ENCODE peak calls at places on chromosomes 7 and 10, in eight cellular contexts. One of them, this sample, is unnamed.
A peak's percentile ranks its signal among the peaks of the same experiment; 100 is the strongest.

GRCh38 chr10:72200883-72201282 is 14.9 kb upstream of the ANAPC16 start:
- DNase-seq in activated CD8-positive, alpha-beta memory T cell treated with anti-CD3 and anti-CD28 coated beads for 48 hours: no peak
- DNase-seq in spleen: no peak
- DNase-seq in NCI-H1694 treated with DMSO at 0.1 percent for 48 hours: no peak
- DNase-seq in Right ventricle myocardium superior: no peak
- DNase-seq in effector CD4-positive, alpha-beta T cell: no peak
- DNase-seq in GM12865: no peak
- DNase-seq in stimulated activated CD4-positive, alpha-beta T cell treated with anti-CD3 and anti-CD28 coated beads, Interleukin-4, amount 100 ng/mL, for 48 hours: no peak
- DNase-seq in this sample: no peak

GRCh38 chr7:31036941-31037340 is 15.2 kb upstream of the ADCYAP1R1 start:
- DNase-seq in activated CD8-positive, alpha-beta memory T cell treated with anti-CD3 and anti-CD28 coated beads for 48 hours: no peak
- DNase-seq in spleen: no peak
- DNase-seq in NCI-H1694 treated with DMSO at 0.1 percent for 48 hours: no peak
- DNase-seq in Right ventricle myocardium superior: no peak
- DNase-seq in effector CD4-positive, alpha-beta T cell: no peak
- DNase-seq in GM12865: no peak
- DNase-seq in stimulated activated CD4-positive, alpha-beta T cell treated with anti-CD3 and anti-CD28 coated beads, Interleukin-4, amount 100 ng/mL, for 48 hours: no peak
- DNase-seq in this sample: no peak

GRCh38 chr10:49679480-49679893 is at the start of gene C10orf53:
- DNase-seq in activated CD8-positive, alpha-beta memory T cell treated with anti-CD3 and anti-CD28 coated beads for 48 hours: peak; percentile 15
- DNase-seq in spleen: no peak
- DNase-seq in NCI-H1694 treated with DMSO at 0.1 percent for 48 hours: no peak
- DNase-seq in Right ventricle myocardium superior: no peak
- DNase-seq in effector CD4-positive, alpha-beta T cell: no peak
- DNase-seq in GM12865: no peak
- DNase-seq in stimulated activated CD4-positive, alpha-beta T cell treated with anti-CD3 and anti-CD28 coated beads, Interleukin-4, amount 100 ng/mL, for 48 hours: peak; percentile 20
- DNase-seq in this sample: peak; percentile 42

GRCh38 chr10:44125879-44126675 is 258.8 kb downstream of the CXCL12 start:
- DNase-seq in activated CD8-positive, alpha-beta memory T cell treated with anti-CD3 and anti-CD28 coated beads for 48 hours: no peak
- DNase-seq in spleen: no peak
- DNase-seq in NCI-H1694 treated with DMSO at 0.1 percent for 48 hours: no peak
- DNase-seq in Right ventricle myocardium superior: no peak
- DNase-seq in effector CD4-positive, alpha-beta T cell: no peak
- DNase-seq in GM12865: peak; percentile 8
- DNase-seq in stimulated activated CD4-positive, alpha-beta T cell treated with anti-CD3 and anti-CD28 coated beads, Interleukin-4, amount 100 ng/mL, for 48 hours: no peak
- DNase-seq in this sample: no peak

GRCh38 chr7:35019801-35020200 is 17.5 kb downstream of the DPY19L1 start:
- DNase-seq in activated CD8-positive, alpha-beta memory T cell treated with anti-CD3 and anti-CD28 coated beads for 48 hours: no peak
- DNase-seq in spleen: no peak
- DNase-seq in NCI-H1694 treated with DMSO at 0.1 percent for 48 hours: no peak
- DNase-seq in Right ventricle myocardium superior: no peak
- DNase-seq in effector CD4-positive, alpha-beta T cell: no peak
- DNase-seq in GM12865: no peak
- DNase-seq in stimulated activated CD4-positive, alpha-beta T cell treated with anti-CD3 and anti-CD28 coated beads, Interleukin-4, amount 100 ng/mL, for 48 hours: no peak
- DNase-seq in this sample: no peak

GRCh38 chr10:50312464-50313437 is 61.4 kb upstream of the ASAH2 start:
- DNase-seq in activated CD8-positive, alpha-beta memory T cell treated with anti-CD3 and anti-CD28 coated beads for 48 hours: no peak
- DNase-seq in spleen: no peak
- DNase-seq in NCI-H1694 treated with DMSO at 0.1 percent for 48 hours: no peak
- DNase-seq in Right ventricle myocardium superior: no peak
- DNase-seq in effector CD4-positive, alpha-beta T cell: no peak
- DNase-seq in GM12865: no peak
- DNase-seq in stimulated activated CD4-positive, alpha-beta T cell treated with anti-CD3 and anti-CD28 coated beads, Interleukin-4, amount 100 ng/mL, for 48 hours: no peak
- DNase-seq in this sample: no peak

GRCh38 chr7:99473315-99473596 is 566 bp downstream of the ZNF789 start:
- DNase-seq in activated CD8-positive, alpha-beta memory T cell treated with anti-CD3 and anti-CD28 coated beads for 48 hours: no peak
- DNase-seq in spleen: no peak
- DNase-seq in NCI-H1694 treated with DMSO at 0.1 percent for 48 hours: peak; percentile 16
- DNase-seq in Right ventricle myocardium superior: no peak
- DNase-seq in effector CD4-positive, alpha-beta T cell: no peak
- DNase-seq in GM12865: peak; percentile 68
- DNase-seq in stimulated activated CD4-positive, alpha-beta T cell treated with anti-CD3 and anti-CD28 coated beads, Interleukin-4, amount 100 ng/mL, for 48 hours: no peak
- DNase-seq in this sample: peak; percentile 45

GRCh38 chr7:20474244-20474643 is 141.2 kb upstream of the ABCB5 start:
- DNase-seq in activated CD8-positive, alpha-beta memory T cell treated with anti-CD3 and anti-CD28 coated beads for 48 hours: no peak
- DNase-seq in spleen: no peak
- DNase-seq in NCI-H1694 treated with DMSO at 0.1 percent for 48 hours: no peak
- DNase-seq in Right ventricle myocardium superior: no peak
- DNase-seq in effector CD4-positive, alpha-beta T cell: no peak
- DNase-seq in GM12865: no peak
- DNase-seq in stimulated activated CD4-positive, alpha-beta T cell treated with anti-CD3 and anti-CD28 coated beads, Interleukin-4, amount 100 ng/mL, for 48 hours: no peak
- DNase-seq in this sample: no peak

GRCh38 chr10:10869592-10869991 is 148.1 kb upstream of the CELF2 start:
- DNase-seq in activated CD8-positive, alpha-beta memory T cell treated with anti-CD3 and anti-CD28 coated beads for 48 hours: no peak
- DNase-seq in spleen: no peak
- DNase-seq in NCI-H1694 treated with DMSO at 0.1 percent for 48 hours: no peak
- DNase-seq in Right ventricle myocardium superior: no peak
- DNase-seq in effector CD4-positive, alpha-beta T cell: no peak
- DNase-seq in GM12865: peak; percentile 80
- DNase-seq in stimulated activated CD4-positive, alpha-beta T cell treated with anti-CD3 and anti-CD28 coated beads, Interleukin-4, amount 100 ng/mL, for 48 hours: no peak
- DNase-seq in this sample: no peak

This sample was measured in Ammon's horn.